ENCODE peak calls at places on chromosomes 3 and 15, in five cellular contexts. J, T, U, R and G are unnamed samples.

GRCh38 chr3:156681003-156681402 is 6.6 kb downstream of the TIPARP start:
- DNase-seq in J (peak; percentile 88), T (no peak), U (no peak), R (peak; percentile 83), G (no peak)

GRCh38 chr3:36380171-36381031 is at the start of gene STAC:
- DNase-seq in J (peak; percentile 71), T (no peak), U (peak; percentile 85), R (no peak), G (no peak)

GRCh38 chr3:141959921-141960554 is 83.6 kb downstream of the ATP1B3 start:
- DNase-seq in J (peak; percentile 68), T (no peak), U (no peak), R (no peak), G (no peak)

GRCh38 chr3:195808741-195809290 is 2.9 kb downstream of the MUC4 start:
- DNase-seq in J (no peak), T (no peak), U (peak; percentile 42), R (no peak), G (no peak)

GRCh38 chr15:55897560-55898336 is 95.7 kb downstream of the NEDD4 start:
- DNase-seq in J (peak; percentile 63), T (peak; percentile 21), U (peak; percentile 77), R (peak; percentile 84), G (no peak)

GRCh38 chr15:67839929-67840746 is at the start of gene RNU6-1:
- DNase-seq in J (peak; percentile 84), T (peak; percentile 93), U (peak; percentile 98), R (peak; percentile 69), G (peak; percentile 98)

GRCh38 chr3:14876942-14877341 is 58.2 kb downstream of the FGD5 start:
- DNase-seq in J (peak; percentile 28), T (no peak), U (peak; percentile 89), R (no peak), G (no peak)

GRCh38 chr15:67051088-67051659 is 14.2 kb upstream of the SMAD3 start:
- DNase-seq in J (no peak), T (no peak), U (no peak), R (no peak), G (no peak)

GRCh38 chr15:40069178-40070165 is 30.5 kb upstream of the SRP14 start:
- DNase-seq in J (peak; percentile 97), T (peak; percentile 35), U (peak; percentile 97), R (no peak), G (no peak)

GRCh38 chr15:70375006-70375409 is 277.3 kb upstream of the TLE3 start:
- DNase-seq in J (peak; percentile 88), T (no peak), U (peak; percentile 86), R (peak; percentile 28), G (no peak)

GRCh38 chr15:42084465-42085235 is 9.7 kb downstream of the PLA2G4D start:
- DNase-seq in J (peak; percentile 95), T (no peak), U (peak; percentile 91), R (peak; percentile 93), G (peak; percentile 35)

GRCh38 chr3:161358488-161358887 is 12.8 kb downstream of the SPTSSB start:
- DNase-seq in J (peak; percentile 66), T (no peak), U (no peak), R (no peak), G (no peak)

GRCh38 chr3:98962189-98962930 is 60.9 kb upstream of the DCBLD2 start:
- DNase-seq in J (peak; percentile 97), T (no peak), U (no peak), R (no peak), G (no peak)

GRCh38 chr3:160454995-160455394 is 5.4 kb upstream of the TRIM59 start:
- DNase-seq in J (no peak), T (no peak), U (no peak), R (no peak), G (no peak)

GRCh38 chr15:83436513-83437158 is 10.5 kb upstream of the SH3GL3 start:
- DNase-seq in J (peak; percentile 83), T (no peak), U (no peak), R (no peak), G (no peak)

GRCh38 chr15:65208656-65209055 is 2.6 kb downstream of the CILP start:
- DNase-seq in J (no peak), T (no peak), U (no peak), R (no peak), G (no peak)

GRCh38 chr15:22786868-22787698 is 639 bp downstream of the NIPA1 start:
- DNase-seq in J (peak; percentile 40), T (peak; percentile 24), U (peak; percentile 77), R (no peak), G (no peak)

DNA sequence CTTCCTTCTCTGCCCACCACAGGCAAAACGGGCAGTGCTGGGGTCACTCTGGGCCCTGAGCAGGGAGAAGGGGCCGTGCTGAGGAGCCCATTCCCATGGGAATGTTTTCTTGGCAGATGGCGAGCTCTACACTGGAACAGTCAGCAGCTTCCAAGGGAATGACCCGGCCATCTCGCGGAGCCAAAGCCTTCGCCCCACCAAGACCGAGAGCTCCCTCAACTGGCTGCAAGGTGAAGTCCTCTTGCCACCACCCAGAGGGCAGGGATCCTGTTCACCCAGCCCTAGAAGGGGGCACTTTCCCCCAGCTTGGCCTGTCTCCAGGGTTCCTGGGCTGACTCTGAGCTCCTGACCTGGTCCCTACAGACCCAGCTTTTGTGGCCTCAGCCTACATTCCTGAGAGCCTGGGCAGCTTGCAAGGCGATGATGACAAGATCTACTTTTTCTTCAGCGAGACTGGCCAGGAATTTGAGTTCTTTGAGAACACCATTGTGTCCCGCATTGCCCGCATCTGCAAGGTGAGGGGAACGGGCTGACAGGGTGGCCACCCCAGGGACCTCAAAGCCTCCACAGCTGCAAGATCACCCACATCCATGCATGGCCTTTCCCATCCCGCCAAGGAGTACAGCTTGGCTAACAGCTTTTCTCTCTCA is 12.4 kb downstream of the CIB1 start:
- DNase-seq in J (peak; percentile 74), T (peak; percentile 28), U (peak; percentile 93), R (no peak), G (no peak)
- H3K9me3 ChIP-seq in J (no peaks in the 10 kb centered on the region), T (no peaks in the 10 kb centered on the region), U (no peaks in the 10 kb centered on the region), R (no peaks in the 10 kb centered on the region), G (no peaks in the 10 kb centered on the region)

DNA sequence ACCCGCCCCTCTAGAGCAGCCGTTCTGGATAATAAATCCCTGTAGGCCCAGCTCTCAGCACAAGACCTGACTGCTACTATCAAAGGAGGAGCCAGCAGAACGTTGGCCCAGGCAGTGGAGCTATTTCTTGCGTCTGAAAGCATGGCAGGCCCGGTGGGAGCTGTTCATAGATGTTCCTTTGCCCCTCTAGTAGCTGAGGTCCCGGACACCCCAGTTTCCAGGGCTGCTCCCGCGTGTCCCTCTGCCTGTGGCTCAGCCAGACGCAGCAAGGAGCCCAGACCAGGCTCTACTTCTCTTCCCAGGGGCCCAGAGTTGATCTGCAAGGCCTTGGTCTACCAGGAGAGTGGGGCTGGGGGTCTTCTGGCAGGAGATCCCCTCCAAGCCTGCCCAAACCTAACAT is 76.1 kb downstream of the FAM174B start:
- DNase-seq in J (no peak), T (no peak), U (no peak), R (no peak), G (no peak)
- H3K4me1 ChIP-seq in J (no peaks in the 10 kb centered on the region), T (no peaks in the 10 kb centered on the region), U (no peaks in the 10 kb centered on the region), R (no peaks in the 10 kb centered on the region), G (no peaks in the 10 kb centered on the region)

DNA sequence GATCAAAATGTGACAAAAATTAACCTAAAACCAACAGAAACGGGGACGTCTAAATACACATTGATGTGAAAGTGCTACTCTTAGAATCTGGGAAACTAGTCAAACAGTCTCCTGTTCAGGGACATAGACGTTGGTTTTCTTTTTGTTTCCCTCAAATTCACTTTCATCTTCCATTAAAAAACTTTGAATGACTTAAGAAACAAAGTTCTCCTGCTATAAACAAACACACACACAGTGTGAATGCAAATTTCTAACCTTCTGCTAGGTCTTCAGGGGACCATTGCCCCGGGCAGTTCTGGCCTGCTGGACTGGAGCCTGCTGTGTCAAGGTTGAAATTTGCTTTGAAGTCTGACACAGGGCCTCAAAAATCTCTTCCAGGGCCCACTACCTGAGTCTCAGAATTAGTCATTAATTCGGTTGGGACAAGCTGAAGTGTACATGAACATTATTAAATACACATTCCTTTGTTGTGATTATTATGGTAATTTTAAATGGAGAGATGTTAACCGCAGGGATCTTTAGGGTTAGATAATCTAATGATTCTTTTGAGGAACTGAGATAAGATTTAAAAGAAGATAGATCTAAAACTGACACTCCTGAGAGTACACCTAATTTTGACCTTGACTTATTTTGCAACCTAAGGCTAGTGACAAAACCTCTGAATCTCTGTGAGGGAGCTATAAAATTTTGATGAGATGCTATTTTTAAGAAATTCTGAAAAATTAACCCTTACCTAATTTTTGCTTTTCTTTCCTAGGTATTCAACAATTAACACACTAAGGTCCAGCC is 1260.4 kb downstream of the ROBO1 start:
- DNase-seq in J (peak; percentile 81), T (no peak), U (no peak), R (peak; percentile 61), G (no peak)
- H3K4me3 ChIP-seq in J (peak overlapping the region; percentile 29), T (no peak overlapping the region), U (no peak overlapping the region), R (no peak overlapping the region), G (no peak overlapping the region)

GRCh38 chr15:27808182-27808581 is 290.9 kb downstream of the OCA2 start:
- DNase-seq in J (no peak), T (no peak), U (no peak), R (no peak), G (no peak)
- H3K9me3 ChIP-seq in J (peaks cover 7% of the 10 kb centered on the region), T (peaks cover 3% of the 10 kb centered on the region), U (no peaks in the 10 kb centered on the region), R (no peaks in the 10 kb centered on the region), G (no peaks in the 10 kb centered on the region)

DNA sequence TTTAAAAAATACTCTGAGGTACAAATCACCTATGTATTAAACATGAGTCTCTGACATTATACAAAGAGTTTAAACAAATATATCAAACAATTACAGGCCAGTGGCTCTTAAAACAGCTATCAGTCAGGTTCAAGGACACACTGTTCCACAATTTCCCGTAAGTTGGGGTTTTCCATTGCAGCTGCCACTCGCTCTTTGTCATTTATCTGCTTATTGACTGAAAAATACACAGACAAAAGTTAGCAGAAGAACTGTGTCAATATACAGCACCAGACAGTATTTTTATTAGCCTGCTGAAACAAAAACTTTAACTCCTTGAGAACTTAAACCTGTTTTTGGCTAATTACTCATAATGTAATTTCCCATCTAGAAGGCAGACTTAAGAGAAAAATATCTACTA is 20.8 kb downstream of the CIAO2A start:
- DNase-seq in J (no peak), T (no peak), U (no peak), R (no peak), G (no peak)
- H3K4me1 ChIP-seq in J (peaks cover 39% of the 10 kb centered on the region), T (no peaks in the 10 kb centered on the region), U (no peaks in the 10 kb centered on the region), R (peaks cover 3% of the 10 kb centered on the region), G (peaks cover under 1% of the 10 kb centered on the region)

DNA sequence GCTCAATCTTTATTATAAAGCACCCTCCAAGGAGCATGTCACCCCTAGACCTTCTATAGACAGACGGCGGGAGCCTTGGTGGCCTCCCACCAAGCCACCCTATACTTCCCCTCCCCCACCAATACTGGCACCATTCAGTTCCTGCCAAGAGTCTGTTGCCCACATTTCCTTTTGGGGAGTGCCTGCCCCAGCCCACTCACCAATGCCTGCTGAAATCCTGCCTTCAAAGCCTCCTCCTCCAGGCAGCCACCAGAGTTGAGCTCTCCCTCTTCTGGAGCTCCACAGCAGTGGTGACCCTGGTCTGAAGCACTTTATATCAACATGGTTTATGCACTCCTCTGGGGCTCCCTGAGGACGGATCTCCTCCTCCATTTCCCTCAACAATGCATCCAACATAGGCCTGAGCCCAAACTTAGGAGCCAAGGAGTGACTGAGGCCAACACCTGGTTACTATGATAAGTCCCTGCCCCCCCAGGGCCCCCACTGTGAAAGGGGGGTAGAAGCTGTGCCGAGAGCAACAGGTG is 8.8 kb downstream of the CCDC33 start:
- DNase-seq in J (no peak), T (no peak), U (no peak), R (no peak), G (no peak)
- H3K4me3 ChIP-seq in J (no peak overlapping the region), T (no peak overlapping the region), U (no peak overlapping the region), R (no peak overlapping the region), G (no peak overlapping the region)

DNA sequence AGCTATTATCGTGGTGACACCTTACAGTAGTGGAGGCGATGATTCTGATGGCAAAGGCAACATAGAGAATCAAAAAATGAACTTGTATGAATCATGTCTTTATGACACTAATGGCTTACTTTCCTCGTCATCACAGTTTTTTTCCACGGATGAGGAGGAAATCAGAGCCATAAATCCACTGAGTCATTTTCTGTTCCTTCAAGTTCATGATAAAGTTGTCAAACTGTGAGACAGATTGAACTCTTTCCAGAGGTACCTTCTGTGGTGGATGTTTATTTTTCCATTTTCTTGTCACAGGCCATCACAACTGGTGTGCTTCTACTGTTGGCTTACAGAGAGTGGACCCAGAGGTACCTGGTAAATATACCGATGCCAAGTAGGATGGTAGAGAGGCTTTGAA is 8.5 kb downstream of the TMEM212 start:
- DNase-seq in J (peak; percentile 82), T (no peak), U (no peak), R (no peak), G (no peak)
- H3K9me3 ChIP-seq in J (peaks cover 28% of the 10 kb centered on the region), T (peaks cover 17% of the 10 kb centered on the region), U (no peaks in the 10 kb centered on the region), R (peaks cover 8% of the 10 kb centered on the region), G (no peaks in the 10 kb centered on the region)